ENCODE peak calls at places on chromosomes 4 and X, in four cellular contexts. One of them, this sample, is unnamed.

GRCh38 chr4:3871181-3871852 is 105.1 kb downstream of the ADRA2C start:
- DNase-seq in A549: no peak
- DNase-seq in endothelial cell of umbilical vein: no peak
- DNase-seq in hepatocyte: peak; percentile 61
- DNase-seq in this sample: peak; percentile 54

GRCh38 chrX:119647552-119648420 is 41.6 kb upstream of the NKRF start:
- DNase-seq in hepatocyte: no peak
- DNase-seq in A549: no peak
- DNase-seq in endothelial cell of umbilical vein: no peak
- DNase-seq in this sample: no peak

GRCh38 chrX:36898301-36898700 is 109.9 kb upstream of the FAM47C start:
- DNase-seq in hepatocyte: peak; percentile 44
- DNase-seq in endothelial cell of umbilical vein: peak; percentile 1
- DNase-seq in A549: no peak
- DNase-seq in this sample: no peak

GRCh38 chr4:82739292-82740190 is 59.1 kb downstream of the SCD5 start:
- DNase-seq in hepatocyte: peak; percentile 77
- DNase-seq in endothelial cell of umbilical vein: peak; percentile 82
- DNase-seq in A549: peak; percentile 70
- DNase-seq in this sample: peak; percentile 53

GRCh38 chr4:170581969-170582368 is 492.2 kb upstream of the AADAT start:
- DNase-seq in endothelial cell of umbilical vein: no peak
- DNase-seq in A549: no peak
- DNase-seq in hepatocyte: no peak
- DNase-seq in this sample: no peak

GRCh38 chr4:2009651-2010233 is 968 bp upstream of the NELFA start:
- DNase-seq in endothelial cell of umbilical vein: peak; percentile 78
- DNase-seq in A549: peak; percentile 83
- DNase-seq in hepatocyte: peak; percentile 85
- DNase-seq in this sample: no peak

GRCh38 chr4:126592088-126592487 is 1040.7 kb upstream of the INTU start:
- DNase-seq in A549: no peak
- DNase-seq in endothelial cell of umbilical vein: no peak
- DNase-seq in hepatocyte: peak; percentile 30
- DNase-seq in this sample: no peak

GRCh38 chrX:110280954-110281353 is 36.9 kb downstream of the AMMECR1 start:
- DNase-seq in hepatocyte: no peak
- DNase-seq in endothelial cell of umbilical vein: no peak
- DNase-seq in A549: no peak
- DNase-seq in this sample: no peak

GRCh38 chr4:24244663-24245519 is 339.5 kb downstream of the DHX15 start:
- DNase-seq in hepatocyte: no peak
- DNase-seq in A549: no peak
- DNase-seq in endothelial cell of umbilical vein: no peak
- DNase-seq in this sample: peak; percentile 12

GRCh38 chr4:108378164-108378563 is 209.4 kb upstream of the LEF1 start:
- DNase-seq in hepatocyte: no peak
- DNase-seq in endothelial cell of umbilical vein: no peak
- DNase-seq in A549: no peak
- DNase-seq in this sample: no peak

DNA sequence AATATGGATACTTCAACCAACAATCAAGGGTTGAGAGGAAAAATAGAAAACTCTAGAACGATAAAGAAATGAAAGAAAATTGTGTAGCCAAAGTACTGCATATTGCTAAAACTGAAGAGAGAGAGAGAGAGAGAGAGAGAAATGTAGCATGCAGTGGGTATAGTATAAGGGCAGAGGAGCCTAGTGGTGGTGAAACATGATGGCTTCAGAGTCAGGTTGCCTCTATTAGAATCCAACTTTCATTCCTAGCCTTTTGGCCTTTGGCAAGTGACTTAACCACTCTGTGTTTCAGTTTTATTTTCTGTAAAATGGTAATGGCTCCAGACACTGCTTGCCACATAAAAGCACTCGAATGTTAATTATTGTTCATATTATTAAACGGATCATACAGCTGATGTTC is 71.2 kb upstream of the NAF1 start:
- DNase-seq in A549: no peak
- DNase-seq in hepatocyte: no peak
- DNase-seq in endothelial cell of umbilical vein: no peak
- DNase-seq in this sample: no peak
- H3K4me2 ChIP-seq in A549: no peak overlapping the region
- H3K4me2 ChIP-seq in hepatocyte: no peak overlapping the region
- H3K4me2 ChIP-seq in endothelial cell of umbilical vein: no peak overlapping the region
- H3K4me2 ChIP-seq in this sample: no peak overlapping the region

DNA sequence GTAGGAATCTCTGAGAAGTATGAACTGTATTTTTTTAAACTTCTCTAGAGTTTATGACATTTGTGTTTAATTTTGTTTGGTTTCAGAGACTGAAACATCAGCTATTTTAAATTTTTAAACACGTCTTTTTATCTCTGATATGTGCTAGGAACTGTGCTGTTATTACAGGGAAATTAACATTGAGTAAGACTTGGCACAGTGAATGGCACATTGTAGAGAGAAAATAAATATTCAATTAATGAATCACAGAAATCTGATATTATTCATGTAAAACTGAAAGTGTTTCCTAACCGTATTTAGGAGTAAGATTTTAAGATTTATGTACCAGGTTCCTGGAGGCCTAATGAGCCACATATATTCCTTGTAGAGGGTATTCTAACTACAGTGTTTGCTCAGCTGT is 120.8 kb upstream of the FAM9C start:
- DNase-seq in endothelial cell of umbilical vein: no peak
- DNase-seq in A549: no peak
- DNase-seq in hepatocyte: no peak
- DNase-seq in this sample: no peak
- H3K4me3 ChIP-seq in endothelial cell of umbilical vein: no peak overlapping the region
- H3K4me3 ChIP-seq in A549: no peak overlapping the region
- H3K4me3 ChIP-seq in hepatocyte: no peak overlapping the region
- H3K4me3 ChIP-seq in this sample: no peak overlapping the region

DNA sequence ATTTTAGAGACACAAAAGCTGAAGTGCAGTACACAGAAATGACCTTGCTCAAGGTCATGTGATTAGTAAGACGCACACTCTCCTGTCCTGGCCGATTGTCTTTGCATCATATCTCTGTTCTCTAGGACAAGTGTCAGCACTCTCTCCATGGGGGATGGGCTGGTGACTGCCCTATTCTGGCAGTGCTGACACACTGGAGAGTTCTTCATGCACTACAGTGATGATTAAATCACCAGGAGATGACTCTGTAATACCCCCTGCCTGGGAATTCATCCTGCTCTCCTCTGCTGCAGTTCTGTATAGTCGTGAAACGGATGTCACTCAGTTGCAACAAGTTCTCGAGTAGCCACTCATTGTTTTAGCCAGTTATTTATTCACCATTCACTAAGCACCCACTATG is 5.3 kb upstream of the SHISA3 start:
- DNase-seq in hepatocyte: no peak
- DNase-seq in endothelial cell of umbilical vein: no peak
- DNase-seq in A549: no peak
- DNase-seq in this sample: no peak
- H3K4me2 ChIP-seq in hepatocyte: no peak overlapping the region
- H3K4me2 ChIP-seq in endothelial cell of umbilical vein: no peak overlapping the region
- H3K4me2 ChIP-seq in A549: no peak overlapping the region
- H3K4me2 ChIP-seq in this sample: no peak overlapping the region

GRCh38 chr4:74932010-74932409 is 906 bp upstream of the PARM1 start:
- DNase-seq in A549: no peak
- DNase-seq in endothelial cell of umbilical vein: no peak
- DNase-seq in hepatocyte: no peak
- DNase-seq in this sample: no peak

GRCh38 chr4:74934016-74934821 is 1.3 kb downstream of the PARM1 start:
- DNase-seq in endothelial cell of umbilical vein: peak; percentile 42
- DNase-seq in A549: no peak
- DNase-seq in hepatocyte: peak; percentile 69
- DNase-seq in this sample: no peak

GRCh38 chr4:74932832-74933561 is at the start of gene PARM1:
- DNase-seq in hepatocyte: peak; percentile 95
- DNase-seq in A549: peak; percentile 62
- DNase-seq in endothelial cell of umbilical vein: peak; percentile 79
- DNase-seq in this sample: peak; percentile 83

GRCh38 chr4:74933562-74934015 is 673 bp downstream of the PARM1 start:
- DNase-seq in endothelial cell of umbilical vein: peak; percentile 4
- DNase-seq in hepatocyte: peak; percentile 48
- DNase-seq in A549: no peak
- DNase-seq in this sample: no peak

DNA sequence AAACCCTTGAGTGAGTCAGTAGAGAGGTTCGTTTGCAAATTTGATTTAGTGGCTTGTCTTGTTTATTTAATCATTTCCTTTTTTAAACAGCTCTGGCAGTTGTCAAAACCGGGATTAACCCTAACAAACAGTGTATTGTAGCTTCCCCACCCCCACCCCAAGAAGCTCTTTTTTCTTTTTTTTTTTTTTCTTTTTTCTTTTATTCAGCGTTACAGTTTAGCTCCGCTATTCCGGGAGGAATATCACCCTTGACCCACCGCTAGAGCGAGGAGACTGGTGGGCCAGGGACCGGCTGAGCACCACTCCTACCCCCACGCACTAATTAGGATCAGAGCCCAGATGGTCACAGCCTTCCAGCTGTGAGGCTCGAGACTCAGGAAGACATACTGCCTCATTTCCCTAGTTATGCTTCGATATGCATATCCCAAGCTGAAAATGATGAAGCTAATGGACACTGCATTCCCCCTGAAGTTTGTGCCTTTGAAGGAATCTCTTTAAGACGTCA is 2.0 kb downstream of the PARM1 start:
- DNase-seq in hepatocyte: no peak
- DNase-seq in endothelial cell of umbilical vein: no peak
- DNase-seq in A549: no peak
- DNase-seq in this sample: no peak
- H3K4me3 ChIP-seq in hepatocyte: peak overlapping the region; percentile 72
- H3K4me3 ChIP-seq in endothelial cell of umbilical vein: no peak overlapping the region
- H3K4me3 ChIP-seq in A549: no peak overlapping the region
- H3K4me3 ChIP-seq in this sample: no peak overlapping the region

DNA sequence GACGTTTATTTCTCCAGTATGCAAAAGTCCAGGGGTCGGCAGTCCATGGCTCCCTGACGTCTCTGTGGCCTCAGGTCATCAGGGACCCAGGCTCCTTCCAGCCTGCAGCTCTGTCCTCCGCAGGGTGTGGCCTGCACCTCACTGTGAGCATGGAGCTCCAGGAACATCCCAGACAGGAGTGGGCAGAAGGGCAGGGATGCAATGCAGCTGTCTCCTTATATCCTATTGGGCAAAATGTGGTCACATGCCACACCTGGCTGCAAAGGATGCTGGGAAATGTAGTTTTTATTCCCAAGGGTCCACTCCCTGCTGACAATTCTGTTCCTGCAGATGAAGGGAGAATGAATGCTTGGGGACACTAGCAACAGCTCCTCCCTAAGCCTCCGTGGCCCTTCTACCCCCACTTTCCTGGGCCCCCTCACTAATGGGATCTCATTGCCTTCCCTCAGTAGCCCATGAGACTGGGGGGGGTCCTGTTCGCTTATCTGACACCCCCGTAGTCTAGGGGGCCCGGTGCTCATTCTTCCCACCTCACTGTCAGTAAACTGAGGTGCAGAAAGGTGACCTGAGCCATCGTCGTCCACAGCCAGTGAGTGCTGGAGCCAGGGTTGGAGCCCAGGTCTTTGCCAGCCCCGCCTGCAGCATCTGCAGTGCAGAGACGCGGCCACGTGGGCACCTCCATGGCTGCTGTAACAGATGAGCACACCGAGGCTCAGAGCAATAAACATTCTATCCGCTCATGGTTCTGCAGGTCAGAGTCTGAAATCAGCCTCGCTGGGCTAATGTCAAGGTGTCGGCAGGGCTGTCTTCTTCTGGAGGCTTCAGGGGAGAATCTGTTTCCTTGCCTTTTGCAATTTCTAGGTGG is 5.9 kb upstream of the GRPEL1 start:
- DNase-seq in hepatocyte: peak; percentile 56
- DNase-seq in endothelial cell of umbilical vein: peak; percentile 49
- DNase-seq in A549: peak; percentile 66
- DNase-seq in this sample: peak; percentile 69
- H3K4me2 ChIP-seq in hepatocyte: no peak overlapping the region
- H3K4me2 ChIP-seq in endothelial cell of umbilical vein: no peak overlapping the region
- H3K4me2 ChIP-seq in A549: no peak overlapping the region
- H3K4me2 ChIP-seq in this sample: no peak overlapping the region

GRCh38 chr4:86536166-86536565 is 57.9 kb upstream of the PTPN13 start:
- DNase-seq in hepatocyte: no peak
- DNase-seq in endothelial cell of umbilical vein: no peak
- DNase-seq in A549: no peak
- DNase-seq in this sample: no peak
- H3K4me3 ChIP-seq in hepatocyte: no peak overlapping the region
- H3K4me3 ChIP-seq in endothelial cell of umbilical vein: no peak overlapping the region
- H3K4me3 ChIP-seq in A549: no peak overlapping the region
- H3K4me3 ChIP-seq in this sample: no peak overlapping the region